ENCODE peak calls at places on chromosomes 3 and 15, in eight cellular contexts. One of them, this sample, is unnamed.

GRCh38 chr3:60047426-60048200 is 997.8 kb upstream of the CFAP20DC start:
- DNase-seq in sigmoid colon: no peak
- DNase-seq in right atrium auricular region: no peak
- DNase-seq in left ventricle myocardium inferior: no peak
- DNase-seq in tibial artery: no peak
- DNase-seq in heart right ventricle: no peak
- DNase-seq in astrocyte: no peak
- DNase-seq in PC-3: no peak
- DNase-seq in this sample: no peak

GRCh38 chr3:21326704-21327103 is 424.3 kb downstream of the ZNF385D start:
- DNase-seq in PC-3: no peak
- DNase-seq in astrocyte: peak; percentile 96
- DNase-seq in heart right ventricle: no peak
- DNase-seq in right atrium auricular region: no peak
- DNase-seq in left ventricle myocardium inferior: no peak
- DNase-seq in sigmoid colon: no peak
- DNase-seq in tibial artery: no peak
- DNase-seq in this sample: no peak

GRCh38 chr3:180980612-180981011 is 8.9 kb downstream of the DNAJC19 start:
- DNase-seq in right atrium auricular region: no peak
- DNase-seq in left ventricle myocardium inferior: no peak
- DNase-seq in tibial artery: no peak
- DNase-seq in PC-3: no peak
- DNase-seq in sigmoid colon: no peak
- DNase-seq in heart right ventricle: no peak
- DNase-seq in astrocyte: peak; percentile 30
- DNase-seq in this sample: no peak

GRCh38 chr3:169914321-169914720 is 2.9 kb downstream of the SAMD7 start:
- DNase-seq in astrocyte: peak; percentile 48
- DNase-seq in PC-3: peak; percentile 33
- DNase-seq in tibial artery: no peak
- DNase-seq in right atrium auricular region: no peak
- DNase-seq in left ventricle myocardium inferior: no peak
- DNase-seq in heart right ventricle: no peak
- DNase-seq in sigmoid colon: no peak
- DNase-seq in this sample: no peak

GRCh38 chr3:12265558-12265957 is 23.3 kb upstream of the PPARG start:
- DNase-seq in tibial artery: no peak
- DNase-seq in left ventricle myocardium inferior: no peak
- DNase-seq in astrocyte: no peak
- DNase-seq in heart right ventricle: no peak
- DNase-seq in right atrium auricular region: no peak
- DNase-seq in PC-3: no peak
- DNase-seq in sigmoid colon: no peak
- DNase-seq in this sample: no peak

GRCh38 chr3:135927170-135927569 is 38.4 kb upstream of the PPP2R3A start:
- DNase-seq in heart right ventricle: no peak
- DNase-seq in PC-3: peak; percentile 78
- DNase-seq in sigmoid colon: no peak
- DNase-seq in tibial artery: no peak
- DNase-seq in left ventricle myocardium inferior: no peak
- DNase-seq in right atrium auricular region: no peak
- DNase-seq in astrocyte: no peak
- DNase-seq in this sample: no peak

GRCh38 chr15:89179966-89180875 is 41.2 kb downstream of the RLBP1 start:
- DNase-seq in astrocyte: peak; percentile 37
- DNase-seq in tibial artery: no peak
- DNase-seq in heart right ventricle: no peak
- DNase-seq in right atrium auricular region: no peak
- DNase-seq in PC-3: no peak
- DNase-seq in left ventricle myocardium inferior: no peak
- DNase-seq in sigmoid colon: no peak
- DNase-seq in this sample: no peak

GRCh38 chr3:114624676-114625181 is 330.9 kb downstream of the TIGIT start:
- DNase-seq in heart right ventricle: peak; percentile 94
- DNase-seq in tibial artery: peak; percentile 98
- DNase-seq in sigmoid colon: peak; percentile 98
- DNase-seq in astrocyte: peak; percentile 99
- DNase-seq in PC-3: peak; percentile 70
- DNase-seq in right atrium auricular region: peak; percentile 97
- DNase-seq in left ventricle myocardium inferior: peak; percentile 92
- DNase-seq in this sample: peak; percentile 97

DNA sequence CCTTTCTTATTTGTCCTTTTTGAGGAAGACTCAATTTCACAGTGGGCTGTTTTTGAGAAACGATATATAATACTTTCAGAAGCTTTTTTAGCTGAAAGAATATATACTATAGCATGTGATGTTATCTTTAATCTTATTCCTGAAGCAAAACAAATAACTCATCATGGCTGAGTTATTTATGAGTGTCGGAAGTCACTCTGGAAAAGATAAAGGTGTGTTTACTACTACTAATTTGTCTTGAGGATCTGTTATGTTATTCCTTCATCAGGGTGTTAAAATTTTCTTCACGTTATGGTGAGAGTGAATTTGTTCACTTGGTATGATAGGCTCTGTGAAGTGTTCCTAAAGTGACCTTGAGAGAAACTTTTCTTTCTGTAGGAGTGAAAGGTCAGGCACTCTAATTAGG is 4.7 kb downstream of the TCF12 start:
- DNase-seq in right atrium auricular region: no peak
- DNase-seq in PC-3: peak; percentile 39
- DNase-seq in tibial artery: no peak
- DNase-seq in astrocyte: no peak
- DNase-seq in sigmoid colon: no peak
- DNase-seq in left ventricle myocardium inferior: no peak
- DNase-seq in heart right ventricle: no peak
- DNase-seq in this sample: no peak
- H3K4me1 ChIP-seq in right atrium auricular region: no peaks in the 10 kb centered on the region
- H3K4me1 ChIP-seq in PC-3: peaks cover 25% of the 10 kb centered on the region
- H3K4me1 ChIP-seq in tibial artery: no peaks in the 10 kb centered on the region
- H3K4me1 ChIP-seq in astrocyte: peaks cover 8% of the 10 kb centered on the region
- H3K4me1 ChIP-seq in sigmoid colon: peaks cover 73% of the 10 kb centered on the region
- H3K4me1 ChIP-seq in left ventricle myocardium inferior: peaks cover 92% of the 10 kb centered on the region
- H3K4me1 ChIP-seq in heart right ventricle: peaks cover 74% of the 10 kb centered on the region
- H3K4me1 ChIP-seq in this sample: peaks cover 2% of the 10 kb centered on the region

GRCh38 chr3:141000691-141001090 is 50.5 kb upstream of the SPSB4 start:
- DNase-seq in right atrium auricular region: no peak
- DNase-seq in tibial artery: no peak
- DNase-seq in PC-3: peak; percentile 22
- DNase-seq in heart right ventricle: no peak
- DNase-seq in astrocyte: no peak
- DNase-seq in sigmoid colon: no peak
- DNase-seq in left ventricle myocardium inferior: no peak
- DNase-seq in this sample: no peak
- H3K27me3 ChIP-seq in right atrium auricular region: no peaks in the 10 kb centered on the region
- H3K27me3 ChIP-seq in tibial artery: no peaks in the 10 kb centered on the region
- H3K27me3 ChIP-seq in PC-3: no peaks in the 10 kb centered on the region
- H3K27me3 ChIP-seq in heart right ventricle: no peaks in the 10 kb centered on the region
- H3K27me3 ChIP-seq in astrocyte: no peaks in the 10 kb centered on the region
- H3K27me3 ChIP-seq in sigmoid colon: no peaks in the 10 kb centered on the region
- H3K27me3 ChIP-seq in left ventricle myocardium inferior: no peaks in the 10 kb centered on the region
- H3K27me3 ChIP-seq in this sample: no peaks in the 10 kb centered on the region

GRCh38 chr15:69756440-69756839 is 303.8 kb downstream of the RPLP1 start:
- DNase-seq in right atrium auricular region: no peak
- DNase-seq in astrocyte: no peak
- DNase-seq in heart right ventricle: no peak
- DNase-seq in sigmoid colon: no peak
- DNase-seq in tibial artery: no peak
- DNase-seq in PC-3: no peak
- DNase-seq in left ventricle myocardium inferior: no peak
- DNase-seq in this sample: no peak

GRCh38 chr15:69753867-69754266 is 301.2 kb downstream of the RPLP1 start:
- DNase-seq in sigmoid colon: no peak
- DNase-seq in astrocyte: no peak
- DNase-seq in tibial artery: no peak
- DNase-seq in heart right ventricle: no peak
- DNase-seq in PC-3: no peak
- DNase-seq in right atrium auricular region: no peak
- DNase-seq in left ventricle myocardium inferior: no peak
- DNase-seq in this sample: no peak

GRCh38 chr15:69754313-69754712 is 301.7 kb downstream of the RPLP1 start:
- DNase-seq in left ventricle myocardium inferior: no peak
- DNase-seq in astrocyte: no peak
- DNase-seq in heart right ventricle: no peak
- DNase-seq in right atrium auricular region: no peak
- DNase-seq in PC-3: no peak
- DNase-seq in tibial artery: no peak
- DNase-seq in sigmoid colon: no peak
- DNase-seq in this sample: no peak

GRCh38 chr15:69757186-69757585 is 304.6 kb downstream of the RPLP1 start:
- DNase-seq in left ventricle myocardium inferior: no peak
- DNase-seq in PC-3: peak; percentile 32
- DNase-seq in heart right ventricle: no peak
- DNase-seq in tibial artery: no peak
- DNase-seq in sigmoid colon: no peak
- DNase-seq in right atrium auricular region: no peak
- DNase-seq in astrocyte: peak; percentile 34
- DNase-seq in this sample: no peak

GRCh38 chr15:69755571-69756310 is 303.1 kb downstream of the RPLP1 start:
- DNase-seq in left ventricle myocardium inferior: peak; percentile 23
- DNase-seq in sigmoid colon: no peak
- DNase-seq in heart right ventricle: no peak
- DNase-seq in PC-3: no peak
- DNase-seq in right atrium auricular region: no peak
- DNase-seq in astrocyte: peak; percentile 42
- DNase-seq in tibial artery: no peak
- DNase-seq in this sample: no peak
- H3K4me1 ChIP-seq in left ventricle myocardium inferior: no peaks in the 10 kb centered on the region
- H3K4me1 ChIP-seq in sigmoid colon: peaks cover 7% of the 10 kb centered on the region
- H3K4me1 ChIP-seq in heart right ventricle: no peaks in the 10 kb centered on the region
- H3K4me1 ChIP-seq in PC-3: peaks cover 15% of the 10 kb centered on the region
- H3K4me1 ChIP-seq in right atrium auricular region: no peaks in the 10 kb centered on the region
- H3K4me1 ChIP-seq in astrocyte: peaks cover 40% of the 10 kb centered on the region
- H3K4me1 ChIP-seq in tibial artery: no peaks in the 10 kb centered on the region
- H3K4me1 ChIP-seq in this sample: peaks cover 4% of the 10 kb centered on the region

DNA sequence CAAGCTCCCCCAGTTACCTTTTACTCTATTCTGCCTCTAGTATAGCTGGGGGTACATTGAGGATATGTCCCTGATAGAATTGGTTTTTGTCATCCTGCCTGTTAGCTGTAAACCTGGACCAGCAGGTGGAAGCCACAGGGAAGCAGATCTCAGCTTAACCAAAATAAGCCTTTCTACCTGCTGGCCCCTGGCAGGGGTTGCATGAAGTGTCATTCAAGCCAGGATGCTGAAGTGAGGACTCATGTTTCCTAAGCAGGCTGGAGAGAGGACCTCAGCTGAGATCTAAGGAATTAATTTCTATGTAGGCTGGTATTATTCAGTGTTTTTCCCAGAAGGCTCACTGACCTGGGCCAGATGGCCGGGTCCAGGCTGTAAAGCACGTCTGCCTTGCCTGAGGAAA is 128.9 kb downstream of the MEGF11 start:
- DNase-seq in left ventricle myocardium inferior: no peak
- DNase-seq in right atrium auricular region: no peak
- DNase-seq in tibial artery: no peak
- DNase-seq in astrocyte: no peak
- DNase-seq in PC-3: no peak
- DNase-seq in heart right ventricle: no peak
- DNase-seq in sigmoid colon: no peak
- DNase-seq in this sample: no peak
- H3K27me3 ChIP-seq in left ventricle myocardium inferior: peaks cover 80% of the 10 kb centered on the region
- H3K27me3 ChIP-seq in right atrium auricular region: no peaks in the 10 kb centered on the region
- H3K27me3 ChIP-seq in tibial artery: peaks cover 53% of the 10 kb centered on the region
- H3K27me3 ChIP-seq in astrocyte: peaks cover 34% of the 10 kb centered on the region
- H3K27me3 ChIP-seq in PC-3: peaks cover 72% of the 10 kb centered on the region
- H3K27me3 ChIP-seq in heart right ventricle: peaks cover 54% of the 10 kb centered on the region
- H3K27me3 ChIP-seq in sigmoid colon: no peaks in the 10 kb centered on the region
- H3K27me3 ChIP-seq in this sample: no peaks in the 10 kb centered on the region